ENCODE peak calls at places on chromosomes 3 and 15, in four cellular contexts. One of them, this sample, is unnamed.
A peak's percentile ranks its signal among the peaks of the same experiment; 100 is the strongest.

GRCh38 chr15:47607750-47608149 is 109.6 kb upstream of the SEMA6D start:
- DNase-seq in psoas muscle: no peak
- DNase-seq in CD8-positive, alpha-beta T cell: no peak
- DNase-seq in right lobe of liver: no peak
- DNase-seq in this sample: peak; percentile 57

GRCh38 chr15:46567968-46568367 is 933.1 kb downstream of the SQOR start:
- DNase-seq in psoas muscle: no peak
- DNase-seq in CD8-positive, alpha-beta T cell: no peak
- DNase-seq in right lobe of liver: no peak
- DNase-seq in this sample: no peak

GRCh38 chr3:157159037-157159761 is 748 bp downstream of the CCNL1 start:
- DNase-seq in psoas muscle: peak; percentile 85
- DNase-seq in CD8-positive, alpha-beta T cell: peak; percentile 76
- DNase-seq in right lobe of liver: peak; percentile 83
- DNase-seq in this sample: peak; percentile 60

GRCh38 chr15:97177135-97177704 is 783.3 kb upstream of the ARRDC4 start:
- DNase-seq in psoas muscle: no peak
- DNase-seq in CD8-positive, alpha-beta T cell: no peak
- DNase-seq in right lobe of liver: no peak
- DNase-seq in this sample: no peak

GRCh38 chr15:90903733-90904536 is 833 bp downstream of the MAN2A2 start:
- DNase-seq in psoas muscle: peak; percentile 45
- DNase-seq in CD8-positive, alpha-beta T cell: no peak
- DNase-seq in right lobe of liver: no peak
- DNase-seq in this sample: no peak

GRCh38 chr3:97968376-97968775 is 3.9 kb downstream of the RIOX2 start:
- DNase-seq in psoas muscle: no peak
- DNase-seq in CD8-positive, alpha-beta T cell: no peak
- DNase-seq in right lobe of liver: no peak
- DNase-seq in this sample: no peak

GRCh38 chr3:88610820-88611219 is 461.1 kb downstream of the C3orf38 start:
- DNase-seq in psoas muscle: no peak
- DNase-seq in CD8-positive, alpha-beta T cell: no peak
- DNase-seq in right lobe of liver: no peak
- DNase-seq in this sample: no peak

GRCh38 chr3:125024817-125025216 is 31.0 kb downstream of the HEG1 start:
- DNase-seq in psoas muscle: peak; percentile 84
- DNase-seq in CD8-positive, alpha-beta T cell: no peak
- DNase-seq in right lobe of liver: no peak
- DNase-seq in this sample: no peak

GRCh38 chr3:32296251-32297204 is 58.0 kb downstream of the CMTM8 start:
- DNase-seq in psoas muscle: peak; percentile 55
- DNase-seq in CD8-positive, alpha-beta T cell: peak; percentile 62
- DNase-seq in right lobe of liver: peak; percentile 55
- DNase-seq in this sample: peak; percentile 73

GRCh38 chr15:70492240-70493177 is 270.8 kb downstream of the UACA start:
- DNase-seq in psoas muscle: peak; percentile 66
- DNase-seq in CD8-positive, alpha-beta T cell: peak; percentile 79
- DNase-seq in right lobe of liver: no peak
- DNase-seq in this sample: peak; percentile 83

DNA sequence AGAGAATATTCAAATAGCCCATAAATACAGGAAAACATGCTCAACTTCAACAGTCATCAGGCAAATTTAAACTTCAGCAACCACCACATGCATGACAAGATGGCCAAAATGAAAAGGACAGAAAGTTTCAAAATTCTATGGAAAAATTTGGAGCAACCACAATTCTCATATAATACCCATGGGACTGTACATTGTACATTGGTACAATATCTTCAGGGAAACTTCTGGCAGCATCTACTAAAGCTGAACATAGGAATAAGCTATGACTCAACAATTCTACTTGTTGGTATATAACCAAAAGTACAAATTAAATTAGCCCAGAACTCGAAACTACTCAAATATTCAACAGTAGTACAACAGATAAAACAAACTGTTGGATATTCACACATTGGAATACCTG is 847.6 kb downstream of the TBL1XR1 start:
- DNase-seq in psoas muscle: no peak
- DNase-seq in CD8-positive, alpha-beta T cell: no peak
- DNase-seq in right lobe of liver: no peak
- DNase-seq in this sample: peak; percentile 1
- H3K4me3 ChIP-seq in psoas muscle: no peak overlapping the region
- H3K4me3 ChIP-seq in CD8-positive, alpha-beta T cell: no peak overlapping the region
- H3K4me3 ChIP-seq in right lobe of liver: no peak overlapping the region
- H3K4me3 ChIP-seq in this sample: no peak overlapping the region

DNA sequence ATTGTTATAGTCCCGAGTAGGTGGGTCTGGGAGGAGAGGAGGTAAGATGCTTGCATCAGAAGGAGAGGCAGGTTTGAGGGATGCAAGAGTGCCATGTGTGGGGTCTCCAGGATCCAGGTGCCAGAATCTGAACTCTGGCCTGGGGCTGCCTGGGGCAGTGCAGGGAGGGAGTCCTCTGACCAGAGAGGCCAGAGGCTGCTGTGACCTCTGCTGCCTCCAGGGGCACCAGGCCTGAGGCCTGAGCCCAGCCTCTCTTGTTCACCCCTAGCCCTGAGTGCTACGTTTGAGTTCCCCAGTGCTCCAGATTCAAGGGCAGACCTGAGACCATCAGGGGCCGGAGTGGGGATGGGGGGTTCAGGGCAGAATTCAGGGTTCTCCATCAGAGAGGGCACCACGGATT is 7.4 kb downstream of the SLC38A3 start:
- DNase-seq in psoas muscle: no peak
- DNase-seq in CD8-positive, alpha-beta T cell: no peak
- DNase-seq in right lobe of liver: no peak
- DNase-seq in this sample: no peak
- TF ChIP-seq CTCF in psoas muscle: no peak
- TF ChIP-seq CTCF in CD8-positive, alpha-beta T cell: no peak
- TF ChIP-seq CTCF in right lobe of liver: no peak
- TF ChIP-seq CTCF in this sample: no peak

DNA sequence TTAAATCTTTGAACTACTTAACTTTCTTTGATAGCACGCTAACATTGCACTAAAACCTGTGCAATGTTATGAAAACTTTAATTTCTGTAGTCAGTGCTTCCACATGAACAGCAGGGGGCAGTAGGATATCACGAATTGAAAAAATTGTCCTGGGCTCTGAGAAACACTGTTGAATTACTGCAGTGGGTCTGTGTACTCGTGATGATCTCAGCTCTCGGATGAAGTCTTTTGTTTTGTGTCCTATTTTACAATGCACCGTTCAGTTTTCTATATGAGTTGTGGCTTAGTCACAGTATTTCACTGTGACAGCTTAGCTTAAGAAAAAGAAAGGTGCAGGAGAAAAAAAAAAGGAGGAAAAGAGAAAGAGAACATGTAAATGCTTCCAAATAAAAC is 141.3 kb upstream of the CCDC54 start:
- DNase-seq in psoas muscle: no peak
- DNase-seq in CD8-positive, alpha-beta T cell: peak; percentile 52
- DNase-seq in right lobe of liver: no peak
- DNase-seq in this sample: peak; percentile 94
- H3K4me3 ChIP-seq in psoas muscle: peak overlapping the region; percentile 63
- H3K4me3 ChIP-seq in CD8-positive, alpha-beta T cell: no peak overlapping the region
- H3K4me3 ChIP-seq in right lobe of liver: peak overlapping the region; percentile 39
- H3K4me3 ChIP-seq in this sample: peak overlapping the region; percentile 35

DNA sequence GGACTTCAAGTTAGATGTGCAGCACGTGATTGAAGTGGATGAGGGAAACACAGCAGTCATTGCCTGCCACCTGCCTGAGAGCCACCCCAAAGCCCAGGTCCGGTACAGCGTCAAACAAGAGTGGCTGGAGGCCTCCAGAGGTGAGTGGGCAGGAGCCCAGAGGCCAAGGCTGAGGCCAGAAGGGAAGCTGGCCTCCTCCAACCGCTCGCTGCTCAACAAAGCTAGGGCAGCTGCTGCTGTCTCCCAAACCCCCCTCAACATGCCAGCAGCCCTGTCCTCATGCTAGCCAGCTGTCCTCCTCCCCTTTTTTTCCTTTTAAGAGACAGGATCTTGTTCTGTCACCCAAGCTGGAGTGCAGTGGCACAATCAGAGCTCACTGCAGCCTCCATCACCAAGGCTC is 56.9 kb downstream of the BOC start:
- DNase-seq in psoas muscle: no peak
- DNase-seq in CD8-positive, alpha-beta T cell: no peak
- DNase-seq in right lobe of liver: no peak
- DNase-seq in this sample: no peak
- TF ChIP-seq CTCF in psoas muscle: no peak
- TF ChIP-seq CTCF in CD8-positive, alpha-beta T cell: no peak
- TF ChIP-seq CTCF in right lobe of liver: no peak
- TF ChIP-seq CTCF in this sample: no peak

GRCh38 chr15:45187578-45187893 is 230 bp downstream of the SHF start:
- DNase-seq in psoas muscle: no peak
- DNase-seq in CD8-positive, alpha-beta T cell: no peak
- DNase-seq in right lobe of liver: no peak
- DNase-seq in this sample: no peak
- H3K4me3 ChIP-seq in psoas muscle: peak overlapping the region; percentile 80
- H3K4me3 ChIP-seq in CD8-positive, alpha-beta T cell: peak overlapping the region; percentile 15
- H3K4me3 ChIP-seq in right lobe of liver: peak overlapping the region; percentile 69
- H3K4me3 ChIP-seq in this sample: peak overlapping the region; percentile 62

GRCh38 chr3:27888562-27888961 is 166.4 kb upstream of the EOMES start:
- DNase-seq in psoas muscle: no peak
- DNase-seq in CD8-positive, alpha-beta T cell: no peak
- DNase-seq in right lobe of liver: no peak
- DNase-seq in this sample: peak; percentile 7
- TF ChIP-seq CTCF in psoas muscle: no peak
- TF ChIP-seq CTCF in CD8-positive, alpha-beta T cell: no peak
- TF ChIP-seq CTCF in right lobe of liver: no peak
- TF ChIP-seq CTCF in this sample: no peak

This sample was measured in cardiac fibroblast.